ENCODE peak calls at places on chromosomes 16 and 17, in four cellular contexts. One of them, this sample, is unnamed.

GRCh38 chr17:34302626-34303025 is 16.6 kb upstream of the CCL8 start:
- DNase-seq in fibroblast of villous mesenchyme: no peak
- DNase-seq in HFFc6: no peak
- DNase-seq in fibroblast of mammary gland: no peak
- DNase-seq in this sample: no peak

GRCh38 chr17:332558-333322 is 19.9 kb downstream of the RPH3AL start:
- DNase-seq in fibroblast of mammary gland: no peak
- DNase-seq in fibroblast of villous mesenchyme: peak; percentile 55
- DNase-seq in HFFc6: peak; percentile 14
- DNase-seq in this sample: no peak

GRCh38 chr17:78324391-78325075 is 35.3 kb downstream of the SOCS3 start:
- DNase-seq in fibroblast of villous mesenchyme: peak; percentile 93
- DNase-seq in HFFc6: peak; percentile 84
- DNase-seq in fibroblast of mammary gland: peak; percentile 89
- DNase-seq in this sample: peak; percentile 97

GRCh38 chr17:55996826-55997225 is 156.4 kb upstream of the ANKFN1 start:
- DNase-seq in HFFc6: peak; percentile 17
- DNase-seq in fibroblast of villous mesenchyme: no peak
- DNase-seq in fibroblast of mammary gland: peak; percentile 10
- DNase-seq in this sample: no peak

GRCh38 chr16:87780385-87780989 is 14.7 kb upstream of the KLHDC4 start:
- DNase-seq in fibroblast of mammary gland: peak; percentile 40
- DNase-seq in HFFc6: no peak
- DNase-seq in fibroblast of villous mesenchyme: peak; percentile 27
- DNase-seq in this sample: peak; percentile 59

GRCh38 chr17:11935734-11936406 is 61.4 kb downstream of the ZNF18 start:
- DNase-seq in fibroblast of mammary gland: peak; percentile 63
- DNase-seq in fibroblast of villous mesenchyme: peak; percentile 42
- DNase-seq in HFFc6: peak; percentile 28
- DNase-seq in this sample: peak; percentile 14

GRCh38 chr16:49009204-49009603 is 272.4 kb downstream of the CBLN1 start:
- DNase-seq in HFFc6: no peak
- DNase-seq in fibroblast of mammary gland: no peak
- DNase-seq in fibroblast of villous mesenchyme: no peak
- DNase-seq in this sample: no peak

GRCh38 chr17:82090549-82091263 is 7.3 kb downstream of the FASN start:
- DNase-seq in fibroblast of mammary gland: no peak
- DNase-seq in fibroblast of villous mesenchyme: no peak
- DNase-seq in HFFc6: no peak
- DNase-seq in this sample: no peak

GRCh38 chr16:70430667-70431536 is 8.0 kb downstream of the ST3GAL2 start:
- DNase-seq in fibroblast of villous mesenchyme: peak; percentile 24
- DNase-seq in HFFc6: no peak
- DNase-seq in fibroblast of mammary gland: peak; percentile 39
- DNase-seq in this sample: no peak

GRCh38 chr17:38861399-38861843 is 7.9 kb upstream of the RPL23 start:
- DNase-seq in fibroblast of villous mesenchyme: no peak
- DNase-seq in fibroblast of mammary gland: peak; percentile 74
- DNase-seq in HFFc6: no peak
- DNase-seq in this sample: no peak

GRCh38 chr17:38868095-38868967 is 1.5 kb upstream of the LASP1 start:
- DNase-seq in HFFc6: peak; percentile 75
- DNase-seq in fibroblast of villous mesenchyme: peak; percentile 71
- DNase-seq in fibroblast of mammary gland: peak; percentile 72
- DNase-seq in this sample: peak; percentile 47

GRCh38 chr17:38868968-38869646 is 751 bp upstream of the LASP1 start:
- DNase-seq in fibroblast of mammary gland: peak; percentile 88
- DNase-seq in HFFc6: peak; percentile 86
- DNase-seq in fibroblast of villous mesenchyme: peak; percentile 90
- DNase-seq in this sample: peak; percentile 88

GRCh38 chr17:38867179-38867994 is 2.5 kb upstream of the LASP1 start:
- DNase-seq in fibroblast of mammary gland: peak; percentile 78
- DNase-seq in HFFc6: peak; percentile 77
- DNase-seq in fibroblast of villous mesenchyme: peak; percentile 74
- DNase-seq in this sample: peak; percentile 66

DNA sequence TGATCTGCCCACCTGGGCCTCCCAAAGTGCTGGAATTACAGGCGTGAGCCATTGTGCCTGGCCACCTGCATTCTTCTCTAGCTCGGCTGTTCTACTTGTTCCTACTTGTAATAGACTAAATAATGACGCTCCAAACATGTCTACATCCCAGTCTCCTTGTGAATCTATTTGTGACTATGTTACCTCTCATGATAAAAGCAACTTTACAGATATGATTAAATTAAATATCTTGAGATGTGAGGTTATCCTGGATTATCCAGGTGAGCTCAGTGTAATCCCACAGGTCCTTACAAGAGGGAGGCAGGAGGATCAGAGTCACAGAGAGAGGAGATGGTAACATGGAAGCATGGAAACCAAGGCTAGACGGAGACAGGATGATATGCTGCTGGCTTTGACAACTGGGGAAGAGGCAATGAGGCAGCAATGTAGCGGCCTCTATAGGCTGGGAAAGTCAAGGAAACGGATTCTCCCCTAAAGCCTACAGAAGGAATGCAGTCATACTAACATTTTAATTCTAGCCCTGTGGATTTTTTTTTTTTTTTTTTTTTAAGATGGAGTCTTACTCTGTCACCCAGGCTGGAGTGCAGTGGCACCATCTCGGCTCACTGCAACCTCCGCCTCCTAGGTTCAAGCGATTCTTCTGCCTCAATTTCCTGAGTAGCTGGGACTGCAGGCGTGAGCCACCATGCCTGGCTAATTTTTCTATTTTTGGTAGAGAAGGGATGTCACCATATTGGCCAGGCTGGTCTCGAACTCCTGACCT is 5.0 kb upstream of the LASP1 start:
- DNase-seq in fibroblast of mammary gland: peak; percentile 59
- DNase-seq in fibroblast of villous mesenchyme: peak; percentile 54
- DNase-seq in HFFc6: no peak
- DNase-seq in this sample: peak; percentile 34
- TF ChIP-seq CTCF in fibroblast of mammary gland: peak; percentile 51
- TF ChIP-seq CTCF in fibroblast of villous mesenchyme: peak; percentile 58
- TF ChIP-seq CTCF in HFFc6: peak; percentile 47
- TF ChIP-seq CTCF in this sample: peak; percentile 47

GRCh38 chr16:57167951-57168350 is 17.9 kb downstream of the PSME3IP1 start:
- DNase-seq in fibroblast of villous mesenchyme: peak; percentile 82
- DNase-seq in fibroblast of mammary gland: peak; percentile 79
- DNase-seq in HFFc6: peak; percentile 71
- DNase-seq in this sample: peak; percentile 83
- TF ChIP-seq CTCF in fibroblast of villous mesenchyme: peak; percentile 73
- TF ChIP-seq CTCF in fibroblast of mammary gland: peak; percentile 78
- TF ChIP-seq CTCF in HFFc6: peak; percentile 78
- TF ChIP-seq CTCF in this sample: peak; percentile 51

GRCh38 chr17:39246274-39246673 is 20.5 kb upstream of the STAC2 start:
- DNase-seq in fibroblast of villous mesenchyme: no peak
- DNase-seq in HFFc6: no peak
- DNase-seq in fibroblast of mammary gland: no peak
- DNase-seq in this sample: no peak
- TF ChIP-seq CTCF in fibroblast of villous mesenchyme: peak; percentile 7
- TF ChIP-seq CTCF in HFFc6: peak; percentile 45
- TF ChIP-seq CTCF in fibroblast of mammary gland: peak; percentile 18
- TF ChIP-seq CTCF in this sample: no peak

GRCh38 chr16:60755907-60756306 is 1280.3 kb downstream of the CDH8 start:
- DNase-seq in fibroblast of villous mesenchyme: no peak
- DNase-seq in HFFc6: no peak
- DNase-seq in fibroblast of mammary gland: no peak
- DNase-seq in this sample: no peak
- TF ChIP-seq CTCF in fibroblast of villous mesenchyme: no peak
- TF ChIP-seq CTCF in HFFc6: no peak
- TF ChIP-seq CTCF in fibroblast of mammary gland: no peak
- TF ChIP-seq CTCF in this sample: no peak

GRCh38 chr16:66515543-66516171 is 34.3 kb downstream of the TK2 start:
- DNase-seq in HFFc6: peak; percentile 76
- DNase-seq in fibroblast of mammary gland: peak; percentile 61
- DNase-seq in fibroblast of villous mesenchyme: peak; percentile 40
- DNase-seq in this sample: peak; percentile 66
- TF ChIP-seq CTCF in HFFc6: peak; percentile 84
- TF ChIP-seq CTCF in fibroblast of mammary gland: peak; percentile 55
- TF ChIP-seq CTCF in fibroblast of villous mesenchyme: peak; percentile 60
- TF ChIP-seq CTCF in this sample: peak; percentile 65

GRCh38 chr16:59205403-59205802 is 471.3 kb upstream of the GOT2 start:
- DNase-seq in fibroblast of mammary gland: no peak
- DNase-seq in fibroblast of villous mesenchyme: no peak
- DNase-seq in HFFc6: no peak
- DNase-seq in this sample: no peak
- TF ChIP-seq CTCF in fibroblast of mammary gland: no peak
- TF ChIP-seq CTCF in fibroblast of villous mesenchyme: no peak
- TF ChIP-seq CTCF in HFFc6: no peak
- TF ChIP-seq CTCF in this sample: no peak

GRCh38 chr16:83409347-83409746 is 398.4 kb upstream of the HSBP1 start:
- DNase-seq in HFFc6: no peak
- DNase-seq in fibroblast of villous mesenchyme: no peak
- DNase-seq in fibroblast of mammary gland: no peak
- DNase-seq in this sample: no peak
- TF ChIP-seq CTCF in HFFc6: no peak
- TF ChIP-seq CTCF in fibroblast of villous mesenchyme: no peak
- TF ChIP-seq CTCF in fibroblast of mammary gland: no peak
- TF ChIP-seq CTCF in this sample: no peak